ENCODE peak calls at places on chromosomes 13 and 19, in eight cellular contexts. Y is psoas muscle, Q is body of pancreas, J is cardiac muscle cell, B is tibial artery, G is Peyer's patch, E is WTC11, X is HepG2. A is an unnamed sample.

GRCh38 chr19:55437410-55437809 is 5.7 kb downstream of the SHISA7 start:
- DNase-seq in B (no peak), Y (peak), G (no peak), J (peak), Q (peak), E (peak), X (peak), A (no peak)

GRCh38 chr19:11031421-11032070 is 57.7 kb upstream of the LDLR start:
- DNase-seq in G (no peak), X (no peak), E (no peak), B (no peak), Y (no peak), J (no peak), Q (no peak), A (no peak)

GRCh38 chr19:12828494-12828893 is 5.9 kb downstream of the RTBDN start:
- DNase-seq in B (no peak), E (peak), Y (no peak), G (peak), X (peak), J (peak), Q (peak), A (no peak)

GRCh38 chr13:80359459-80360297 is 18.8 kb upstream of the SPRY2 start:
- DNase-seq in B (no peak), Q (no peak), G (no peak), E (peak), J (peak), X (no peak), Y (no peak), A (no peak)

GRCh38 chr19:22919946-22920345 is 83.0 kb downstream of the ZNF728 start:
- DNase-seq in G (no peak), X (no peak), J (no peak), B (no peak), E (no peak), Q (no peak), Y (no peak), A (no peak)

GRCh38 chr19:49515767-49516166 is 3.3 kb downstream of the FCGRT start:
- DNase-seq in Y (peak), G (peak), Q (peak), J (no peak), X (no peak), E (no peak), B (peak), A (no peak)

GRCh38 chr13:94859812-94860210 is 147.5 kb upstream of the SOX21 start:
- DNase-seq in B (no peak), Y (no peak), X (no peak), J (no peak), G (no peak), Q (no peak), E (no peak), A (no peak)

GRCh38 chr19:40831502-40832430 is 18.5 kb downstream of the CYP2A6 start:
- DNase-seq in J (no peak), X (peak), G (no peak), Q (peak), B (no peak), E (no peak), Y (no peak), A (no peak)

GRCh38 chr13:105914637-105915036 is 620.8 kb downstream of the EFNB2 start:
- DNase-seq in G (no peak), J (peak), Y (no peak), X (no peak), Q (no peak), E (no peak), B (no peak), A (no peak)

GRCh38 chr13:91406619-91407018 is 8.2 kb downstream of the GPC5 start:
- DNase-seq in J (no peak), X (peak), Y (no peak), E (peak), B (no peak), G (peak), Q (peak), A (no peak)

GRCh38 chr19:45154064-45154827 is 6.5 kb downstream of the NKPD1 start:
- DNase-seq in Y (no peak), X (peak), G (no peak), E (no peak), J (no peak), B (no peak), Q (peak), A (no peak)

GRCh38 chr13:99277629-99278028 is 19.4 kb upstream of the GPR18 start:
- DNase-seq in Y (no peak), E (no peak), B (peak), J (no peak), G (no peak), X (no peak), Q (peak), A (no peak)

GRCh38 chr13:49908637-49909036 is 27.5 kb downstream of the SPRYD7 start:
- DNase-seq in E (peak), Y (no peak), Q (no peak), G (no peak), J (no peak), B (no peak), X (no peak), A (no peak)

DNA sequence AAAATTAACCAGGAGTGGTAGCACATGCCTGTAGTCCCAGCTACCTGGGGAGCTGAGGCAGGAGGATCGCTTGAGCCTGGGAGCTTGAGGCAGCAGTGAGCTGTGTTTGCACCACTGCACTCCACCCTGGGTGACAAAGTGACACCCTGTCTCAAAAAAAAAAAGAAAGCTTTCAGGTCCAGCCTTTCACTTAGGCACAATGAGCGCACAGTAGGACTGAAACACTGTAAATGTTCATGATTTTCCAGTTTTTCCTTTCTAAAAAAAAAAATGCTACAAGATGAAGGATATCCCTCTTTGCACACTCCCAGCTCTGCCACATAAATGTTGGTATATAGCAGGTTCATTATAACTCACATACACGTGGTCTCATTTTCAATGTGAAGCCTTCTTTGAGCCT is 17.9 kb downstream of the ZNF114 start:
- DNase-seq in B (no peak), G (no peak), X (no peak), E (no peak), Y (no peak), J (no peak), Q (no peak), A (no peak)
- TF ChIP-seq CTCF in B (no peak), G (no peak), X (no peak), E (no peak), Y (no peak), J (no peak), Q (no peak), A (no peak)

GRCh38 chr19:17766543-17767131 is 15.4 kb downstream of the FCHO1 start:
- DNase-seq in G (peak), Y (peak), E (peak), Q (peak), J (peak), X (peak), B (peak), A (no peak)
- TF ChIP-seq CTCF in G (peak), Y (peak), E (peak), Q (peak), J (peak), X (peak), B (peak), A (peak)

DNA sequence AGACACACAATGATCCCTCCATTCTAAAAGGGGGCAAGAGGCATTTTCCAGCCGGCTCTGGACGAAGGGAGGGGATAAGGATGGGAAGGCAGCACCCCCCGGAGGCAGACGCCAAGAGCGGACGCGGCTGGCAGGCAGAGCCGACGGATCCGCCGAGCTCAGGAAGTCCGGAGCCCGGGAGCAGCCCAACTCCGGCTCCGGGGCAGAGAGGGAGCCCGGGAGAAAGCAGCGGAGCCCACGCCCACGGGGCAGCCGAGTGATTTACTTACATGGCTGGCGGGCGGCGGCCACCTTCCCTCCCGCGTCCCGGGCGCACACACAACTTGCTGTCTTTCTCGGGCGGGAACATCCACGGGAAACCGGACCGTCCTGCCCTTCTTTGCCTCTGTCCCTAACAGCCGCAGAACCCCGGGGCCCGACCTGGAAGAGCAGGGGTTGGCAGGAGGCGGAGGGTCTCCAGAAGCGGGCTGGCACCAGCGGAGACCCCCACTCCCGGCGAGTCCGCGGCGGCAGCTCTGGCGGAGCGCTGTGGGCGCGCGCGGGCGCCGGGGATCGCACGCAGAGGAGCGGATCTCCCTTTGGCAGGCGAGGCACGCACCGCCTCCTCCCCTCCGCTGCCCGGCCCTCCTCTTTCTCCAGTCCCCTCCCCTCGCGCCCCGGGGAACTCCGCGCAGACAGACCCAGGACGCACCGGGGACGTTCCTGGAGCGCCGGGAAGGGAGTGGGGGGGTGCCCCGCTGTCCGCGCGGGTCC is at the start of gene LHFPL6:
- DNase-seq in G (peak), J (peak), Q (peak), E (peak), Y (peak), B (peak), X (peak), A (no peak)
- TF ChIP-seq CTCF in G (no peak), J (peak), Q (no peak), E (no peak), Y (no peak), B (no peak), X (peak), A (peak)

GRCh38 chr13:65882810-65883209 is 1347.3 kb downstream of the PCDH9 start:
- DNase-seq in Y (no peak), B (no peak), Q (no peak), J (no peak), E (peak), G (no peak), X (no peak), A (no peak)
- TF ChIP-seq CTCF in Y (no peak), B (no peak), Q (no peak), J (peak), E (no peak), G (no peak), X (no peak), A (no peak)